ENCODE peak calls at places on chromosomes 4 and X, in seven cellular contexts. E is fibroblast of mammary gland, M is KBM-7, Q is body of pancreas, I is amygdala, O is NCI-H345, S is hippocampal formation. T is an unnamed sample.

GRCh38 chr4:181728567-181728966 is 514.6 kb upstream of the TENM3 start:
- DNase-seq in E (peak; percentile 3), M (no peak), Q (no peak), I (no peak), O (no peak), S (no peak), T (no peak)

GRCh38 chr4:73485085-73485484 is 3.5 kb downstream of the AFM start:
- DNase-seq in E (no peak), M (no peak), Q (no peak), I (no peak), O (no peak), S (no peak), T (no peak)

GRCh38 chrX:131270085-131270484 is 19.0 kb downstream of the IGSF1 start:
- DNase-seq in E (no peak), M (no peak), Q (no peak), I (no peak), O (no peak), S (no peak), T (no peak)

GRCh38 chr4:144820706-144821105 is 174.8 kb downstream of the HHIP start:
- DNase-seq in E (peak; percentile 79), M (no peak), Q (no peak), I (no peak), O (no peak), S (no peak), T (no peak)

GRCh38 chr4:175935016-175935661 is 123.1 kb upstream of the GPM6A start:
- DNase-seq in E (no peak), M (no peak), Q (no peak), I (no peak), O (no peak), S (no peak), T (no peak)

GRCh38 chr4:43496188-43496587 is 603.7 kb downstream of the GRXCR1 start:
- DNase-seq in E (no peak), M (no peak), Q (no peak), I (no peak), O (no peak), S (no peak), T (no peak)

GRCh38 chr4:143337600-143338287 is 1.1 kb downstream of the GAB1 start:
- DNase-seq in E (peak; percentile 60), M (peak; percentile 64), Q (peak; percentile 70), I (peak; percentile 60), O (no peak), S (peak; percentile 62), T (peak; percentile 32)

GRCh38 chr4:155639674-155640529 is 26.7 kb upstream of the GUCY1A1 start:
- DNase-seq in E (no peak), M (peak; percentile 87), Q (no peak), I (no peak), O (no peak), S (peak; percentile 29), T (no peak)

GRCh38 chr4:16745887-16746286 is 152.6 kb downstream of the LDB2 start:
- DNase-seq in E (no peak), M (no peak), Q (no peak), I (no peak), O (no peak), S (no peak), T (no peak)

GRCh38 chr4:151931563-151931962 is 170.8 kb upstream of the GATB start:
- DNase-seq in E (no peak), M (no peak), Q (no peak), I (no peak), O (no peak), S (no peak), T (no peak)

GRCh38 chr4:119106036-119107000 is 29.3 kb upstream of the MYOZ2 start:
- DNase-seq in E (peak; percentile 32), M (no peak), Q (no peak), I (no peak), O (no peak), S (no peak), T (no peak)

GRCh38 chrX:68895339-68896250 is 66.8 kb downstream of the EFNB1 start:
- DNase-seq in E (peak; percentile 29), M (no peak), Q (peak; percentile 45), I (no peak), O (no peak), S (no peak), T (no peak)

GRCh38 chr4:83170952-83171399 is 56.4 kb upstream of the PLAC8 start:
- DNase-seq in E (peak; percentile 12), M (peak; percentile 89), Q (no peak), I (no peak), O (no peak), S (no peak), T (no peak)

GRCh38 chr4:54696649-54697048 is 38.9 kb downstream of the KIT start:
- DNase-seq in E (no peak), M (no peak), Q (no peak), I (no peak), O (no peak), S (no peak), T (no peak)